ENCODE peak calls at places on chromosomes 1 and 21, in ten cellular contexts. H is uterus; D is endodermal cell; R is activated CD8-positive, alpha-beta memory T cell treated with anti-CD3 and anti-CD28 coated beads for 4 hours; E is NCI-H1092; Q is NCI-H69; U is anterior cingulate cortex; V is HS-5; K is activated CD4-positive, alpha-beta T cell treated with anti-CD3 and anti-CD28 coated beads for 48 hours; F is mesenteric fat pad. X is an unnamed sample.

GRCh38 chr1:37186246-37186756 is 152.0 kb upstream of the GRIK3 start:
- DNase-seq in F (no peak), U (no peak), Q (peak), K (no peak), V (no peak), H (no peak), D (peak), E (no peak), R (no peak), X (no peak)

GRCh38 chr1:232416026-232416568 is 213.8 kb downstream of the SIPA1L2 start:
- DNase-seq in F (no peak), K (no peak), Q (peak), R (no peak), H (no peak), V (no peak), D (no peak), U (no peak), E (no peak), X (no peak)

GRCh38 chr1:8376358-8376840 is 58.5 kb downstream of the SLC45A1 start:
- DNase-seq in D (peak), K (no peak), H (no peak), U (no peak), E (no peak), R (no peak), F (no peak), Q (no peak), V (no peak), X (no peak)

GRCh38 chr1:233138794-233139544 is 156.6 kb downstream of the PCNX2 start:
- DNase-seq in Q (no peak), K (no peak), D (no peak), R (no peak), H (no peak), V (no peak), E (no peak), U (no peak), F (no peak), X (no peak)

GRCh38 chr1:88566615-88567387 is 117.3 kb upstream of the PKN2 start:
- DNase-seq in D (no peak), H (no peak), R (no peak), F (no peak), E (no peak), K (no peak), V (no peak), Q (peak), U (no peak), X (no peak)

GRCh38 chr21:41958886-41959563 is 5.2 kb upstream of the C2CD2 start:
- DNase-seq in Q (peak), V (no peak), F (peak), R (no peak), E (no peak), H (no peak), D (peak), U (no peak), K (no peak), X (no peak)

GRCh38 chr1:27633640-27634165 is 1.3 kb downstream of the FGR start:
- DNase-seq in U (no peak), R (no peak), H (no peak), V (no peak), D (no peak), K (no peak), E (no peak), Q (no peak), F (no peak), X (no peak)

GRCh38 chr1:113677250-113678158 is 81.8 kb downstream of the PHTF1 start:
- DNase-seq in R (no peak), D (no peak), E (peak), Q (peak), F (no peak), V (no peak), K (no peak), H (no peak), U (no peak), X (peak)

X was measured in tibial nerve.